ENCODE peak calls at places on chromosomes 12 and 14, in six cellular contexts. S, W, P, J, Z and T are unnamed samples.

GRCh38 chr12:64452559-64453329 is 824 bp downstream of the TBK1 start:
- DNase-seq in Z (peak; percentile 62), W (peak; percentile 51), J (no peak), S (no peak), P (no peak), T (no peak)

GRCh38 chr12:131592972-131593371 is 117.9 kb upstream of the SFSWAP start:
- DNase-seq in S (no peak), W (no peak), P (no peak), J (no peak), Z (no peak), T (no peak)

GRCh38 chr12:122079038-122079531 is 529 bp downstream of the MLXIP start:
- DNase-seq in W (peak; percentile 30), Z (no peak), J (no peak), P (no peak), S (no peak), T (peak; percentile 65)

GRCh38 chr12:98591209-98591608 is 2.3 kb upstream of the SLC25A3 start:
- DNase-seq in S (no peak), J (no peak), P (no peak), W (no peak), Z (no peak), T (no peak)

GRCh38 chr14:68757618-68758081 is 35.2 kb downstream of the ZFP36L1 start:
- DNase-seq in W (no peak), Z (no peak), P (peak; percentile 55), S (no peak), J (no peak), T (no peak)

GRCh38 chr14:50475460-50475859 is 56.9 kb downstream of the MAP4K5 start:
- DNase-seq in S (no peak), Z (peak; percentile 8), P (no peak), J (no peak), W (no peak), T (no peak)

GRCh38 chr12:12645485-12645884 is 33.8 kb downstream of the CREBL2 start:
- DNase-seq in J (no peak), Z (peak; percentile 3), W (no peak), P (no peak), S (peak; percentile 8), T (no peak)

GRCh38 chr12:32390572-32391219 is 8.7 kb upstream of the FGD4 start:
- DNase-seq in S (no peak), J (no peak), P (no peak), W (no peak), Z (no peak), T (no peak)

GRCh38 chr14:58732387-58732786 is 94.6 kb downstream of the DACT1 start:
- DNase-seq in Z (no peak), J (no peak), P (no peak), S (no peak), W (no peak), T (no peak)

GRCh38 chr14:60206837-60207533 is 41.8 kb upstream of the DHRS7 start:
- DNase-seq in Z (no peak), S (no peak), P (no peak), W (no peak), J (no peak), T (no peak)

GRCh38 chr14:72332054-72332453 is 399.8 kb downstream of the RGS6 start:
- DNase-seq in Z (no peak), W (no peak), J (no peak), S (no peak), P (no peak), T (no peak)

GRCh38 chr12:44960856-44961255 is 84.7 kb upstream of the NELL2 start:
- DNase-seq in W (no peak), P (no peak), J (no peak), Z (no peak), S (no peak), T (no peak)

GRCh38 chr14:70856851-70857498 is 47.7 kb upstream of the MAP3K9 start:
- DNase-seq in P (no peak), Z (peak; percentile 77), J (no peak), S (no peak), W (no peak), T (no peak)

GRCh38 chr12:46265734-46266133 is 3.1 kb downstream of the SLC38A1 start:
- DNase-seq in S (no peak), Z (no peak), P (no peak), J (no peak), W (no peak), T (no peak)

GRCh38 chr14:75452900-75453816 is 25.3 kb downstream of the JDP2 start:
- DNase-seq in W (no peak), Z (peak; percentile 100), S (no peak), P (peak; percentile 80), J (no peak), T (peak; percentile 72)

GRCh38 chr12:66403746-66404145 is 101.5 kb downstream of the HELB start:
- DNase-seq in Z (no peak), J (no peak), P (no peak), S (no peak), W (peak; percentile 46), T (no peak)

GRCh38 chr14:24605435-24606190 is 3.9 kb downstream of the GZMH start:
- DNase-seq in J (no peak), S (peak; percentile 37), W (peak; percentile 28), Z (peak; percentile 5), P (no peak), T (peak; percentile 54)

GRCh38 chr12:70609739-70610491 is 27.3 kb downstream of the PTPRB start:
- DNase-seq in Z (peak; percentile 21), J (no peak), W (peak; percentile 35), S (no peak), P (peak; percentile 37), T (peak; percentile 51)

GRCh38 chr12:19830461-19830860 is 391.2 kb downstream of the AEBP2 start:
- DNase-seq in Z (no peak), S (no peak), J (no peak), P (no peak), W (no peak), T (no peak)

GRCh38 chr12:121807656-121808347 is 4.0 kb downstream of the SETD1B start:
- DNase-seq in P (no peak), S (no peak), W (no peak), Z (no peak), J (no peak), T (no peak)

GRCh38 chr12:115149685-115150378 is 465.9 kb upstream of the TBX3 start:
- DNase-seq in J (no peak), W (no peak), Z (no peak), S (no peak), P (no peak), T (no peak)

GRCh38 chr14:59254146-59254910 is 65.9 kb downstream of the DAAM1 start:
- DNase-seq in P (peak; percentile 85), Z (peak; percentile 92), S (no peak), J (no peak), W (peak; percentile 5), T (peak; percentile 75)

GRCh38 chr12:69821441-69822204 is 3.4 kb upstream of the MYRFL start:
- DNase-seq in S (no peak), W (peak; percentile 70), J (no peak), Z (peak; percentile 74), P (no peak), T (no peak)

GRCh38 chr12:80602455-80602854 is 105.0 kb upstream of the MYF6 start:
- DNase-seq in Z (no peak), J (no peak), W (no peak), S (no peak), P (no peak), T (no peak)

GRCh38 chr12:27277846-27278260 is 33.8 kb downstream of the STK38L start:
- DNase-seq in P (peak; percentile 39), Z (peak; percentile 18), J (no peak), S (no peak), W (no peak), T (peak; percentile 52)

GRCh38 chr12:51953011-51953568 is 1.6 kb downstream of the ACVR1B start:
- DNase-seq in S (no peak), J (no peak), W (no peak), P (no peak), Z (no peak), T (no peak)

GRCh38 chr12:9751204-9752144 is 9.2 kb downstream of the CD69 start:
- DNase-seq in W (peak; percentile 67), J (no peak), P (no peak), Z (peak; percentile 10), S (no peak), T (no peak)

GRCh38 chr12:2047752-2048151 is 5.0 kb upstream of the CACNA1C start:
- DNase-seq in P (no peak), J (no peak), Z (no peak), W (no peak), S (no peak), T (no peak)

GRCh38 chr12:49979061-49979586 is 6.4 kb downstream of the AQP6 start:
- DNase-seq in J (no peak), S (no peak), P (no peak), W (no peak), Z (no peak), T (no peak)

GRCh38 chr12:71772728-71773127 is 18.1 kb downstream of the RAB21 start:
- DNase-seq in J (no peak), P (no peak), S (no peak), Z (no peak), W (no peak), T (no peak)

GRCh38 chr12:11946161-11946560 is 124.6 kb upstream of the BCL2L14 start:
- DNase-seq in Z (no peak), S (no peak), J (no peak), P (no peak), W (no peak), T (no peak)

GRCh38 chr12:95182868-95183415 is 34.3 kb downstream of the FGD6 start:
- DNase-seq in J (no peak), S (no peak), Z (no peak), P (no peak), W (no peak), T (no peak)

GRCh38 chr12:26233620-26234019 is 38.2 kb downstream of the SSPN start:
- DNase-seq in S (no peak), Z (no peak), W (no peak), P (no peak), J (no peak), T (no peak)

GRCh38 chr12:38745601-38746000 is 159.8 kb downstream of the CPNE8 start:
- DNase-seq in P (no peak), W (no peak), J (no peak), S (no peak), Z (no peak), T (no peak)

GRCh38 chr12:3747543-3747942 is 5.4 kb downstream of the CRACR2A start:
- DNase-seq in P (no peak), Z (no peak), S (no peak), W (no peak), J (no peak), T (peak; percentile 57)